ENCODE peak calls at places on chromosomes 16 and 17, in four cellular contexts. H is body of pancreas, Z is fibroblast of mammary gland, M is astrocyte. F is an unnamed sample.

GRCh38 chr17:3038941-3039340 is 24.5 kb downstream of the OR1D5 start:
- DNase-seq in Z (no peak), M (no peak), H (no peak), F (no peak)

GRCh38 chr17:72390675-72391501 is 270.1 kb downstream of the SOX9 start:
- DNase-seq in Z (peak; percentile 65), M (peak; percentile 78), H (no peak), F (peak; percentile 70)

GRCh38 chr16:79995315-79995714 is 394.8 kb upstream of the MAF start:
- DNase-seq in H (no peak), M (no peak), Z (no peak), F (no peak)

GRCh38 chr17:74749262-74750038 is 1.0 kb downstream of the NHERF1 start:
- DNase-seq in H (peak; percentile 53), Z (no peak), M (no peak), F (no peak)

GRCh38 chr16:83994087-83994486 is 26.0 kb downstream of the NECAB2 start:
- DNase-seq in M (peak; percentile 84), Z (peak; percentile 98), H (no peak), F (peak; percentile 85)

GRCh38 chr17:40451420-40451819 is 8.2 kb downstream of the IGFBP4 start:
- DNase-seq in Z (peak; percentile 97), M (peak; percentile 81), H (peak; percentile 62), F (no peak)

GRCh38 chr17:82981141-82981540 is 98.3 kb upstream of the METRNL start:
- DNase-seq in H (no peak), Z (no peak), M (no peak), F (no peak)

GRCh38 chr17:41544935-41545334 is 16.8 kb upstream of the KRT19 start:
- DNase-seq in H (no peak), Z (no peak), M (no peak), F (no peak)

GRCh38 chr17:8166731-8167130 is 4.0 kb upstream of the VAMP2 start:
- DNase-seq in M (no peak), Z (no peak), H (no peak), F (no peak)

GRCh38 chr16:68000024-68000423 is 740 bp upstream of the DPEP2 start:
- DNase-seq in M (no peak), Z (no peak), H (no peak), F (no peak)

GRCh38 chr17:39281806-39282205 is 56.1 kb upstream of the STAC2 start:
- DNase-seq in Z (no peak), H (no peak), M (peak; percentile 71), F (peak; percentile 12)

GRCh38 chr16:81737885-81738536 is 41.1 kb upstream of the PLCG2 start:
- DNase-seq in M (peak; percentile 69), Z (peak; percentile 66), H (peak; percentile 91), F (peak; percentile 62)

GRCh38 chr17:65554568-65555223 is 6.8 kb downstream of the AXIN2 start:
- DNase-seq in M (peak; percentile 37), Z (peak; percentile 38), H (no peak), F (peak; percentile 3)

GRCh38 chr17:27525316-27525715 is 69.1 kb downstream of the KSR1 start:
- DNase-seq in H (no peak), M (no peak), Z (no peak), F (no peak)

GRCh38 chr17:27265333-27265732 is 28.6 kb upstream of the WSB1 start:
- DNase-seq in H (no peak), M (no peak), Z (no peak), F (no peak)

GRCh38 chr16:19776147-19776546 is 58.1 kb downstream of the IQCK start:
- DNase-seq in Z (no peak), M (no peak), H (no peak), F (no peak)

GRCh38 chr16:19774024-19774423 is 56.0 kb downstream of the IQCK start:
- DNase-seq in M (no peak), H (no peak), Z (no peak), F (no peak)

GRCh38 chr16:19776565-19776964 is 58.5 kb downstream of the IQCK start:
- DNase-seq in H (no peak), M (no peak), Z (no peak), F (no peak)

GRCh38 chr16:19781196-19781595 is 63.1 kb downstream of the IQCK start:
- DNase-seq in M (no peak), Z (peak; percentile 68), H (no peak), F (peak; percentile 19)

DNA sequence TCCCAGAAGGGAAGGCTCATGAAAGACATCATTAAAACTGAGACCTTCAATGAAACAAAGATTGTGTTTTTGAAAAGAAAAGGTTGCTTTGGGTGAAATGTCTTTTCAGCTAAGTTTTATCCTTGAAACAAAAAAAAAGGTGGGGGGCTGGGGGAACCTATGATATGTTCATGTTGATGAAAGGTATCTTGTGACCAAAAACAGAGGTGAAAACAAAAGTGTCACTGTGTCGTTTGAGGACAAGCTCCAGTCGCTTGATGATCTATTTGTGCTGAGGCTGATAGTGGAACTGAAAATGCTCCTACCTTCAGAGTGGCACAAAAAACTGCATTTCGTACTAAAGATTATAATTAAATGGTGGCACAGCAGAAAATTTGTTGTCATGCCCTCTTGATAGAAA is 59.0 kb downstream of the IQCK start:
- DNase-seq in M (no peak), H (no peak), Z (no peak), F (no peak)
- H3K4me3 ChIP-seq in M (no peak overlapping the region), H (no peak overlapping the region), Z (no peak overlapping the region), F (no peak overlapping the region)

GRCh38 chr16:728890-729744 is 2.2 kb downstream of the HAGHL start:
- DNase-seq in M (no peak), Z (no peak), H (no peak), F (no peak)
- H3K4me3 ChIP-seq in M (peak overlapping the region; percentile 28), Z (peak overlapping the region; percentile 33), H (no peak overlapping the region), F (peak overlapping the region; percentile 67)

DNA sequence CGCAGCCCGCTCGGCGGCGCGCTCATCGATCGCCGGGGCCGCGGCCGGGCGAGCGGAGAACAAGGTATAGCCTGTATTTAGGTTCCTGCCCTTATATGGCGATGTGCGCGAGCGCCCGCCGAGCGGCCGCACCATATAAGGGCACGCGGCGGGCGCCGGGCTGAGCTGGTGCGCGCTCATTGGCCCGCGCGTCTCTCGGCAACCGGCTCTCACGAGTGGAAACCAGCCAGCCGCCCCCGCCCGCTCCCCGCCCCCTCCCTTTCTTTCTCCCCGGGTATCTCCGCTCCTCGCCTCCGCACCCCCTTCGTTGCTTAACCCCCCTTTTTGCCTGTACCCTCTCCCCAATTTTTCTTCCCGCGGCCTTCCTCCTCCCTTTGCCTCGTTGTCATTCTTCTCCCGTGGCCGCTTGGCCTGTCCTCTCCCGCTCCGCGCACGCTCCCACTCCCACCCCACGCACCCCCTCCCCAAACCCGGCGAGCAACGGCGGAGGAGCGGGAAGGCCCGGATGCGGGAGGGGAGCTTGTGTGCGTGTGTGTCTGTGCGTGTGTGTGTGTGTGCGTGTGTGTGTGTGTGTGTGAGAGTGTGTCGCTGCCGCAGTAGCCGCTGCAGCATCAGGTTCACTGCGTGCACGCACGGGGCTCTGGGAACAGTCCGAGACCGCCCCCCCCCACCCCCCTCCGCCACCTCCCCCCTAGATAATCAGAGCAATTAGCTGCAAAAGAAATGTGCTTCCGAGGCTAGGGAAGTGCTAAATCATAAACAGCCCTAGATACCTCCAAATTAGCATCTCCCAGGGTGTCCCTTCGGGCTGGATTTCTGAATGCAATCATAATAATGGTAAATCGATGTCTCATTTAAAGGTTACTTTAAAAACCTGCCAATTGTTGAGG is 13.5 kb upstream of the CBX8 start:
- DNase-seq in Z (peak; percentile 65), H (peak; percentile 72), M (peak; percentile 65), F (peak; percentile 54)
- H3K4me3 ChIP-seq in Z (peak overlapping the region; percentile 6), H (no peak overlapping the region), M (no peak overlapping the region), F (peak overlapping the region; percentile 30)

GRCh38 chr17:48555183-48555615 is 10.3 kb upstream of the HOXB2 start:
- DNase-seq in M (peak; percentile 99), H (no peak), Z (peak; percentile 96), F (no peak)
- H3K4me3 ChIP-seq in M (peak overlapping the region; percentile 63), H (no peak overlapping the region), Z (peak overlapping the region; percentile 50), F (peak overlapping the region; percentile 54)

GRCh38 chr17:44653384-44653783 is 2.9 kb upstream of the MEIOC start:
- DNase-seq in Z (no peak), H (no peak), M (no peak), F (no peak)
- H3K4me3 ChIP-seq in Z (no peak overlapping the region), H (no peak overlapping the region), M (no peak overlapping the region), F (no peak overlapping the region)

DNA sequence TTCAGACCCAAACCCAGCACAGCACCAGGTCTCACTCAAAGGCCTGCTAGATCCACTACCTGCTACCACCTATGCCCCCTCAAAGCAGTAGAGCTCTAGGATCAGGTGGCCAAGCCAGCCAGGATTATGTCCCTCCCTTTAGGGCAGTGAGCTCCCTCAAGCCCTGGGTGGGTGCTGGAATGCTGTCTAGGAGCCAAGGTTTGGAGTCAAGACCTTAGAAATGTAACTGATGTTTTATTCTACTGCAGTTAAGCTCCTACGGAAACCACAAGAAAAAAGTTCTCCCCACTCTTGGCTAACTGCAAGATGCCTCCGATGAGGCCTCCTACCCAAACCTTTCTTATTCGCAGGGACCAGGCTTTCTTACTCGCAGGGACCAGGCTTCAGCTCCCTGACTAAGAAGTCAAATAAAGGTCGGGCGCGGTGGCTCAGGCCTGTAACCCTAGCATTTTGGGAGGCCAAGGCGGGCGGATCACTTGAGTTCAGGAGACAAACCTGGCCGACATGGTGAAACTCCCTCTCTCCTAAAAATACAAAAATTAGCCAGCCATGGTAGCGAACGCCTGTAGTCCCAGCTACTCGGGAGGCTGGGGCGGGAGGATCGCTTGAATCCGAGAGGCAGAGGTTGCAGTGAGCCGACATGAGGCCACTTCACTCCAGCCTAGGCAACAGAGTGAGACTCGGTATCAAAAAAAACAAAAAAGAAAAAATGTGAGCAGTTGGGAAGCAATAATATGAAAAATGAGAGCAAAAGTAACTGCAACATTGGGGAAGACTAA is 31.8 kb upstream of the ARL4D start:
- DNase-seq in H (no peak), M (peak; percentile 50), Z (no peak), F (no peak)
- H3K4me3 ChIP-seq in H (no peak overlapping the region), M (no peak overlapping the region), Z (no peak overlapping the region), F (no peak overlapping the region)

GRCh38 chr17:4090898-4091297 is 51.9 kb downstream of the ZZEF1 start:
- DNase-seq in H (no peak), M (peak; percentile 11), Z (peak; percentile 53), F (no peak)
- H3K4me3 ChIP-seq in H (no peak overlapping the region), M (no peak overlapping the region), Z (no peak overlapping the region), F (no peak overlapping the region)

GRCh38 chr16:50719401-50720337 is 22.2 kb upstream of the CYLD start:
- DNase-seq in H (peak; percentile 67), M (no peak), Z (no peak), F (no peak)
- H3K4me3 ChIP-seq in H (no peak overlapping the region), M (no peak overlapping the region), Z (no peak overlapping the region), F (no peak overlapping the region)

DNA sequence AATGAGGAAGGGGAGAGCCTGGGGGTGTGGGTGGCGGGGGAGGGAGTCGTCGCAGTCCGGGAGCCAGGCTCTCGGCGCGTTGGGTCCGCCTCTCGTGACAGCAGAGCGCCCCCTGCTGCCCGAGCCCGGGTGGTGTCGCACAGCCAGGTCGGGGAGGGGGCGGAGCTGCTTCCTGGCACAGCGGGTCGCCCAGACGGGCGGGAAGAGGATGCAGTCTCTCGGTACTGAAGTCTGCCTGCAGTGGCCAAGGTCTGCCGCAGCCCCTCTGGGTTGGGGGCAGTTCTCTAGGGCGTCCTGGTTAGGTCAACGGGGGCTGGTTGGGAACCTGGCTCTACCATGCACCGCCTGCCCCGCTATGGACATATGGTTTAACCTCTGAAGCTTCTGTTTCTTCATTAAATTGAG is 38.2 kb upstream of the CCDC182 start:
- DNase-seq in H (peak; percentile 62), M (no peak), Z (peak; percentile 20), F (peak; percentile 14)
- H3K4me3 ChIP-seq in H (no peak overlapping the region), M (no peak overlapping the region), Z (no peak overlapping the region), F (no peak overlapping the region)